ENCODE peak calls at places on chromosomes 13 and 19, in nine cellular contexts. One of them, this sample, is unnamed.

GRCh38 chr19:52007436-52007804 is 591 bp downstream of the ZNF615 start:
- DNase-seq in T follicular helper cell: no peak
- DNase-seq in epithelial cell of prostate: no peak
- DNase-seq in T1000: no peak
- DNase-seq in heart right ventricle: no peak
- DNase-seq in progenitor cell of endocrine pancreas: no peak
- DNase-seq in T-helper 1 cell: no peak
- DNase-seq in CD4-positive, alpha-beta memory T cell: no peak
- DNase-seq in amniotic stem cell: no peak
- DNase-seq in this sample: no peak

GRCh38 chr19:49080392-49080791 is 4.9 kb upstream of the SNRNP70 start:
- DNase-seq in T follicular helper cell: no peak
- DNase-seq in epithelial cell of prostate: no peak
- DNase-seq in T1000: no peak
- DNase-seq in heart right ventricle: no peak
- DNase-seq in progenitor cell of endocrine pancreas: no peak
- DNase-seq in T-helper 1 cell: no peak
- DNase-seq in CD4-positive, alpha-beta memory T cell: no peak
- DNase-seq in amniotic stem cell: no peak
- DNase-seq in this sample: no peak

GRCh38 chr13:75704942-75705320 is 68.8 kb downstream of the LMO7 start:
- DNase-seq in T follicular helper cell: no peak
- DNase-seq in epithelial cell of prostate: peak
- DNase-seq in T1000: no peak
- DNase-seq in heart right ventricle: no peak
- DNase-seq in progenitor cell of endocrine pancreas: no peak
- DNase-seq in T-helper 1 cell: no peak
- DNase-seq in CD4-positive, alpha-beta memory T cell: no peak
- DNase-seq in amniotic stem cell: no peak
- DNase-seq in this sample: peak

GRCh38 chr13:71879129-71879535 is 12.1 kb upstream of the DACH1 start:
- DNase-seq in T follicular helper cell: no peak
- DNase-seq in epithelial cell of prostate: no peak
- DNase-seq in T1000: no peak
- DNase-seq in heart right ventricle: no peak
- DNase-seq in progenitor cell of endocrine pancreas: no peak
- DNase-seq in T-helper 1 cell: no peak
- DNase-seq in CD4-positive, alpha-beta memory T cell: no peak
- DNase-seq in amniotic stem cell: peak
- DNase-seq in this sample: peak

GRCh38 chr19:45913874-45914830 is at the start of gene NANOS2:
- DNase-seq in T follicular helper cell: no peak
- DNase-seq in epithelial cell of prostate: no peak
- DNase-seq in T1000: no peak
- DNase-seq in heart right ventricle: peak
- DNase-seq in progenitor cell of endocrine pancreas: no peak
- DNase-seq in T-helper 1 cell: no peak
- DNase-seq in CD4-positive, alpha-beta memory T cell: no peak
- DNase-seq in amniotic stem cell: no peak
- DNase-seq in this sample: no peak

GRCh38 chr13:110479648-110480047 is 81.9 kb downstream of the RAB20 start:
- DNase-seq in T follicular helper cell: no peak
- DNase-seq in epithelial cell of prostate: no peak
- DNase-seq in T1000: no peak
- DNase-seq in heart right ventricle: peak
- DNase-seq in progenitor cell of endocrine pancreas: no peak
- DNase-seq in T-helper 1 cell: no peak
- DNase-seq in CD4-positive, alpha-beta memory T cell: no peak
- DNase-seq in amniotic stem cell: no peak
- DNase-seq in this sample: no peak

GRCh38 chr13:74966814-74967213 is 515.2 kb downstream of the TBC1D4 start:
- DNase-seq in T follicular helper cell: no peak
- DNase-seq in epithelial cell of prostate: no peak
- DNase-seq in T1000: no peak
- DNase-seq in heart right ventricle: no peak
- DNase-seq in progenitor cell of endocrine pancreas: no peak
- DNase-seq in T-helper 1 cell: no peak
- DNase-seq in CD4-positive, alpha-beta memory T cell: no peak
- DNase-seq in amniotic stem cell: no peak
- DNase-seq in this sample: no peak

GRCh38 chr13:23506821-23507210 is 63.4 kb upstream of the TNFRSF19 start:
- DNase-seq in T follicular helper cell: no peak
- DNase-seq in epithelial cell of prostate: no peak
- DNase-seq in T1000: no peak
- DNase-seq in heart right ventricle: no peak
- DNase-seq in progenitor cell of endocrine pancreas: no peak
- DNase-seq in T-helper 1 cell: no peak
- DNase-seq in CD4-positive, alpha-beta memory T cell: no peak
- DNase-seq in amniotic stem cell: peak
- DNase-seq in this sample: no peak

GRCh38 chr13:33624253-33624652 is 193.7 kb upstream of the RFC3 start:
- DNase-seq in T follicular helper cell: no peak
- DNase-seq in epithelial cell of prostate: no peak
- DNase-seq in T1000: no peak
- DNase-seq in heart right ventricle: no peak
- DNase-seq in progenitor cell of endocrine pancreas: no peak
- DNase-seq in T-helper 1 cell: no peak
- DNase-seq in CD4-positive, alpha-beta memory T cell: no peak
- DNase-seq in amniotic stem cell: no peak
- DNase-seq in this sample: no peak

GRCh38 chr19:47471733-47472457 is at the start of gene SLC8A2:
- DNase-seq in T follicular helper cell: peak
- DNase-seq in epithelial cell of prostate: no peak
- DNase-seq in T1000: peak
- DNase-seq in heart right ventricle: peak
- DNase-seq in progenitor cell of endocrine pancreas: peak
- DNase-seq in T-helper 1 cell: peak
- DNase-seq in CD4-positive, alpha-beta memory T cell: peak
- DNase-seq in amniotic stem cell: peak
- DNase-seq in this sample: peak

GRCh38 chr19:48573163-48573505 is 21.2 kb downstream of the SULT2B1 start:
- DNase-seq in T follicular helper cell: no peak
- DNase-seq in epithelial cell of prostate: no peak
- DNase-seq in T1000: no peak
- DNase-seq in heart right ventricle: peak
- DNase-seq in progenitor cell of endocrine pancreas: no peak
- DNase-seq in T-helper 1 cell: no peak
- DNase-seq in CD4-positive, alpha-beta memory T cell: no peak
- DNase-seq in amniotic stem cell: no peak
- DNase-seq in this sample: peak

GRCh38 chr19:45170146-45171106 is 7.6 kb downstream of the TRAPPC6A start:
- DNase-seq in T follicular helper cell: no peak
- DNase-seq in epithelial cell of prostate: no peak
- DNase-seq in T1000: no peak
- DNase-seq in heart right ventricle: no peak
- DNase-seq in progenitor cell of endocrine pancreas: no peak
- DNase-seq in T-helper 1 cell: no peak
- DNase-seq in CD4-positive, alpha-beta memory T cell: no peak
- DNase-seq in amniotic stem cell: no peak
- DNase-seq in this sample: no peak

GRCh38 chr19:55545443-55545842 is at the start of gene SBK3:
- DNase-seq in T follicular helper cell: no peak
- DNase-seq in epithelial cell of prostate: no peak
- DNase-seq in T1000: no peak
- DNase-seq in heart right ventricle: no peak
- DNase-seq in progenitor cell of endocrine pancreas: no peak
- DNase-seq in T-helper 1 cell: no peak
- DNase-seq in CD4-positive, alpha-beta memory T cell: no peak
- DNase-seq in amniotic stem cell: no peak
- DNase-seq in this sample: no peak

GRCh38 chr19:54352546-54352945 is 12.2 kb downstream of the LAIR1 start:
- DNase-seq in T follicular helper cell: no peak
- DNase-seq in epithelial cell of prostate: no peak
- DNase-seq in T1000: no peak
- DNase-seq in heart right ventricle: no peak
- DNase-seq in progenitor cell of endocrine pancreas: no peak
- DNase-seq in T-helper 1 cell: no peak
- DNase-seq in CD4-positive, alpha-beta memory T cell: no peak
- DNase-seq in amniotic stem cell: no peak
- DNase-seq in this sample: no peak

GRCh38 chr13:66911411-66911939 is 318.7 kb downstream of the PCDH9 start:
- DNase-seq in T follicular helper cell: no peak
- DNase-seq in epithelial cell of prostate: no peak
- DNase-seq in T1000: no peak
- DNase-seq in heart right ventricle: no peak
- DNase-seq in progenitor cell of endocrine pancreas: no peak
- DNase-seq in T-helper 1 cell: no peak
- DNase-seq in CD4-positive, alpha-beta memory T cell: no peak
- DNase-seq in amniotic stem cell: no peak
- DNase-seq in this sample: no peak

GRCh38 chr13:91381371-91381770 is 17.1 kb upstream of the GPC5 start:
- DNase-seq in T follicular helper cell: no peak
- DNase-seq in epithelial cell of prostate: no peak
- DNase-seq in T1000: no peak
- DNase-seq in heart right ventricle: no peak
- DNase-seq in progenitor cell of endocrine pancreas: no peak
- DNase-seq in T-helper 1 cell: no peak
- DNase-seq in CD4-positive, alpha-beta memory T cell: no peak
- DNase-seq in amniotic stem cell: no peak
- DNase-seq in this sample: no peak

GRCh38 chr13:112887151-112887550 is 81.9 kb upstream of the MCF2L start:
- DNase-seq in T follicular helper cell: no peak
- DNase-seq in epithelial cell of prostate: no peak
- DNase-seq in T1000: no peak
- DNase-seq in heart right ventricle: no peak
- DNase-seq in progenitor cell of endocrine pancreas: no peak
- DNase-seq in T-helper 1 cell: no peak
- DNase-seq in CD4-positive, alpha-beta memory T cell: no peak
- DNase-seq in amniotic stem cell: no peak
- DNase-seq in this sample: no peak

This sample was measured in T47D.